ENCODE peak calls at places on chromosomes 11 and 22, in four cellular contexts. One of them, this sample, is unnamed. For H3K4me1, the result is how much of the 10 kb centered on the place peaks cover.

GRCh38 chr11:78192223-78192719 is 3.6 kb downstream of the USP35 start:
- DNase-seq in HepG2: no peak
- DNase-seq in HCT116: no peak
- DNase-seq in K562: peak
- DNase-seq in this sample: no peak

GRCh38 chr11:112656772-112657428 is 304.3 kb upstream of the NCAM1 start:
- DNase-seq in HepG2: no peak
- DNase-seq in HCT116: peak
- DNase-seq in K562: no peak
- DNase-seq in this sample: no peak

GRCh38 chr22:23763579-23764331 is 965 bp downstream of the C22orf15 start:
- DNase-seq in HepG2: no peak
- DNase-seq in HCT116: no peak
- DNase-seq in K562: peak
- DNase-seq in this sample: no peak

GRCh38 chr11:78310500-78310909 is 107.1 kb downstream of the GAB2 start:
- DNase-seq in HepG2: peak
- DNase-seq in HCT116: no peak
- DNase-seq in K562: no peak
- DNase-seq in this sample: no peak

GRCh38 chr11:95985174-95985808 is 61.4 kb upstream of the MTMR2 start:
- DNase-seq in HepG2: no peak
- DNase-seq in HCT116: no peak
- DNase-seq in K562: peak
- DNase-seq in this sample: no peak

GRCh38 chr11:126878892-126879291 is 121.7 kb downstream of the KIRREL3 start:
- DNase-seq in HepG2: no peak
- DNase-seq in HCT116: no peak
- DNase-seq in K562: no peak
- DNase-seq in this sample: no peak

GRCh38 chr11:76656571-76657081 is 13.9 kb downstream of the LRRC32 start:
- DNase-seq in HepG2: no peak
- DNase-seq in HCT116: no peak
- DNase-seq in K562: no peak
- DNase-seq in this sample: no peak

GRCh38 chr11:126159719-126160344 is 51.6 kb downstream of the RPUSD4 start:
- DNase-seq in HepG2: no peak
- DNase-seq in HCT116: no peak
- DNase-seq in K562: peak
- DNase-seq in this sample: no peak

GRCh38 chr11:130214861-130215530 is 55.4 kb downstream of the ST14 start:
- DNase-seq in HepG2: no peak
- DNase-seq in HCT116: no peak
- DNase-seq in K562: no peak
- DNase-seq in this sample: no peak

GRCh38 chr11:16897460-16898061 is 116.7 kb downstream of the PLEKHA7 start:
- DNase-seq in HepG2: no peak
- DNase-seq in HCT116: no peak
- DNase-seq in K562: no peak
- DNase-seq in this sample: no peak

GRCh38 chr11:79371724-79372123 is 69.1 kb downstream of the TENM4 start:
- DNase-seq in HepG2: no peak
- DNase-seq in HCT116: no peak
- DNase-seq in K562: no peak
- DNase-seq in this sample: no peak

GRCh38 chr11:45658292-45658991 is 7.0 kb downstream of the CHST1 start:
- DNase-seq in HepG2: peak
- DNase-seq in HCT116: no peak
- DNase-seq in K562: no peak
- DNase-seq in this sample: no peak

GRCh38 chr11:83827940-83828554 is 541.9 kb upstream of the CCDC90B start:
- DNase-seq in HepG2: peak
- DNase-seq in HCT116: peak
- DNase-seq in K562: peak
- DNase-seq in this sample: peak

GRCh38 chr11:6403539-6403938 is 13.3 kb downstream of the SMPD1 start:
- DNase-seq in HepG2: no peak
- DNase-seq in HCT116: no peak
- DNase-seq in K562: no peak
- DNase-seq in this sample: no peak

GRCh38 chr22:39900306-39901227 is at the start of gene GRAP2:
- DNase-seq in HepG2: no peak
- DNase-seq in HCT116: no peak
- DNase-seq in K562: peak
- DNase-seq in this sample: no peak

GRCh38 chr11:19573666-19574065 is 139.0 kb upstream of the NAV2 start:
- DNase-seq in HepG2: no peak
- DNase-seq in HCT116: no peak
- DNase-seq in K562: no peak
- DNase-seq in this sample: no peak

GRCh38 chr11:109998921-109999320 is 94.3 kb upstream of the ZC3H12C start:
- DNase-seq in HepG2: no peak
- DNase-seq in HCT116: no peak
- DNase-seq in K562: no peak
- DNase-seq in this sample: no peak

GRCh38 chr22:46783721-46784120 is 21.3 kb downstream of the TBC1D22A start:
- DNase-seq in HepG2: no peak
- DNase-seq in HCT116: no peak
- DNase-seq in K562: no peak
- DNase-seq in this sample: no peak

GRCh38 chr11:61023086-61024035 is 51.9 kb downstream of the CD6 start:
- DNase-seq in HepG2: no peak
- DNase-seq in HCT116: no peak
- DNase-seq in K562: no peak
- DNase-seq in this sample: no peak

GRCh38 chr11:43404406-43404805 is 45.7 kb downstream of the TTC17 start:
- DNase-seq in HepG2: no peak
- DNase-seq in HCT116: no peak
- DNase-seq in K562: no peak
- DNase-seq in this sample: no peak

GRCh38 chr11:70667767-70668166 is 269.4 kb downstream of the CTTN start:
- DNase-seq in HepG2: peak
- DNase-seq in HCT116: no peak
- DNase-seq in K562: no peak
- DNase-seq in this sample: no peak

GRCh38 chr11:66100272-66101037 is 30.4 kb downstream of the PACS1 start:
- DNase-seq in HepG2: no peak
- DNase-seq in HCT116: no peak
- DNase-seq in K562: no peak
- DNase-seq in this sample: no peak
- TF ChIP-seq TCF7L2 in HepG2: no peak
- TF ChIP-seq TCF7L2 in HCT116: no peak
- TF ChIP-seq TCF7L2 in K562: no peak
- TF ChIP-seq TCF7L2 in this sample: no peak

DNA sequence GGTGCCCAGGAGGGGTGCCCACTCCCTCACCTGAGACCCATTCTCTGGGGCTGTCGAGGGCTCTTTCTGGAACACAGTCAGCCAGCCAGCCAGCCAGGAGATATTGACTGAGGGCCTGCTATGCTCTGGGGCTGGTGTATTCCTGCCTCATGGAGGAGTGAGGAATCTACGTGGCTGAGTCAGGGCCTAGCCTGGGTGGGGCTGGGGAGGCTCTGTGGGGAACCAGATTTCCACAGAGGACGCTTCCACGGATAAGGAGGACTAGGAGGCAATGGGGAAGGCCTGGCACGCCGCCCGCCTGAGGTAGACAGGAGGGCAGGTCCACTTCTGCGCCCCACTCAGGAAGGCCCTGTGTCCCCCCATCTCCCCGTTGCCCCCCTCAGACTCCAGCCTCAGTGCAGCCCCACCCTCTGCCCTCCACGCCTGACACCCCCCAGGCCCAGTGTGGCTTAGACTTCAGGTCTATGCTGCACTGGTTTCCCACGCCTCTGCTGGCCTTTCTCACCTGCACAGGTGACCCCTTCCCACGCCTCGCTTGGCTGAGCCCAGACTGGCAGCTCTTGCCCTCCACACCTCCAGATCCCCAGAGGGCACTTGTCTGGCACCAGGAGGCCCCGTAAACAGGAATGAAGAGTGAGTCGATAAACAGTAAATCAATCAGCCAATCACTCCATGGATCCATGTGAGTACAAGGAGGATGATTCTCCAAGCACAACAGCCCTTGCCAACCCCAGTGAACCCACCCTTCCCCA is 37.5 kb downstream of the MACROD1 start:
- DNase-seq in HepG2: no peak
- DNase-seq in HCT116: no peak
- DNase-seq in K562: no peak
- DNase-seq in this sample: no peak
- H3K4me1 ChIP-seq in HepG2: under half
- H3K4me1 ChIP-seq in HCT116: under half
- H3K4me1 ChIP-seq in K562: under half
- H3K4me1 ChIP-seq in this sample: under half

DNA sequence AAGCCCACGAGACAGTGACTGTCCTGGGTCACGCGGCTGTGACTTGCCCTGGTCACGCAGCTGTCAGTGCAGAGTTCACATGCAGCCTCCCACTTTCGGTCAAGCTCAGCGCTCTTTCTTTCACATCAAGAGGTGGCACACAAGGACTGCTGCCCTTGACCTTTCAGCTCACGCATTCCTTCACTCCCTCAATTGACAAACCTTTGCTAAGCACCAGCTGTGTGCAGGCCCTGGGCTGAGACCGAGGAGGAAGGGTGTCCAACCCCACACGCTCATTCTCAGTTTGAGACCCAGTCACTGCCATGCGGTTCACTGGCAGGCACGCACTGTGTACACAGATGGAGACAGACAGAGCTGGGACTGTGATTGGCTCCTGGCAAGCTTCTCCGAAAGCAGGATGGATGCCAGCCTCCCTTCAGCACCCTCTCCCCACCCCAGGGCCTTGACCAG is 70.3 kb downstream of the SCUBE1 start:
- DNase-seq in HepG2: no peak
- DNase-seq in HCT116: no peak
- DNase-seq in K562: no peak
- DNase-seq in this sample: no peak
- TF ChIP-seq TCF7L2 in HepG2: no peak
- TF ChIP-seq TCF7L2 in HCT116: no peak
- TF ChIP-seq TCF7L2 in K562: no peak
- TF ChIP-seq TCF7L2 in this sample: no peak

DNA sequence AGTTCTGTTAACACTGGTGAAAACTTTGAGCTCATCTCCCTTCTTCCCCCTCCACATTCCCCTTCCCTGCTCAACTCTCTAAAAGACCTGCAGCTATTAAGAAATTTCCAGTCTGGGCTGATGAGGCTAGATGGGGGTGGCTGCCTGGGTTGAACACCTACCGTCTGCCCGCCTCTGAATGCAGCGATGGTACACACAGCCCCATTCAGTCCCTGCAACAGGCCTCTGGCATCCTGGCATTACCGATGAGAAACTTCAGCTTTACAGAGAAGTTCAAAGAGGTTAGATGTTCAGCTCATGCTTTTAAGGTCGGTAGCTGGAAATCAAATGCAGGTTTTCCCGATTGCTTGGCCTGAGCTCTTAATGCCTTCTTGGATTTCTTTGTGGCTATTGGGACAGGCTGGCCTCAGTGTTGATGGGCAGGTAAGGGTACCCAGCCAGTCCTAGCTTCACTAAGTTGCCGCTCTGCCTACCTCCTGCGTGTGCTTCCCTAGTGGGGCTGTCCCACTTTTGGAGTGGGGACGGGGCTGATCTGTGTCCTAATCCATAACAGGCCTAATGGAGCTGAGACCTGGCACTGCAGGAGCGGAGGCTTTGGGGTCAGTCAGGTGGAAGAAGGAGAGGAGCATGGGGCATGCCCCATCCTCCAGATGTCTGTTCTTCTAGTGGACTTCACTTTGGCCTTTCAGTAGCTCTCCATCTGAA is 49.1 kb downstream of the ZBTB16 start:
- DNase-seq in HepG2: no peak
- DNase-seq in HCT116: no peak
- DNase-seq in K562: no peak
- DNase-seq in this sample: no peak
- H3K4me1 ChIP-seq in HepG2: under half
- H3K4me1 ChIP-seq in HCT116: under half
- H3K4me1 ChIP-seq in K562: under half
- H3K4me1 ChIP-seq in this sample: under half

GRCh38 chr22:43848366-43849171 is 13.7 kb downstream of the SULT4A1 start:
- DNase-seq in HepG2: no peak
- DNase-seq in HCT116: peak
- DNase-seq in K562: no peak
- DNase-seq in this sample: no peak

GRCh38 chr22:43846966-43847365 is 15.3 kb downstream of the SULT4A1 start:
- DNase-seq in HepG2: no peak
- DNase-seq in HCT116: no peak
- DNase-seq in K562: no peak
- DNase-seq in this sample: no peak

GRCh38 chr22:43849731-43850130 is 12.6 kb downstream of the SULT4A1 start:
- DNase-seq in HepG2: no peak
- DNase-seq in HCT116: no peak
- DNase-seq in K562: no peak
- DNase-seq in this sample: no peak

GRCh38 chr22:43845981-43846380 is 16.3 kb downstream of the SULT4A1 start:
- DNase-seq in HepG2: no peak
- DNase-seq in HCT116: no peak
- DNase-seq in K562: no peak
- DNase-seq in this sample: no peak

GRCh38 chr22:43847376-43848289 is 14.7 kb downstream of the SULT4A1 start:
- DNase-seq in HepG2: no peak
- DNase-seq in HCT116: no peak
- DNase-seq in K562: no peak
- DNase-seq in this sample: no peak
- TF ChIP-seq TCF7L2 in HepG2: no peak
- TF ChIP-seq TCF7L2 in HCT116: no peak
- TF ChIP-seq TCF7L2 in K562: no peak
- TF ChIP-seq TCF7L2 in this sample: no peak

GRCh38 chr11:66862559-66863037 is 5.7 kb downstream of the LRFN4 start:
- DNase-seq in HepG2: no peak
- DNase-seq in HCT116: no peak
- DNase-seq in K562: no peak
- DNase-seq in this sample: no peak
- H3K4me1 ChIP-seq in HepG2: under half
- H3K4me1 ChIP-seq in HCT116: under half
- H3K4me1 ChIP-seq in K562: half or more
- H3K4me1 ChIP-seq in this sample: under half

GRCh38 chr11:9574556-9574805 is 1.0 kb downstream of the WEE1 start:
- DNase-seq in HepG2: no peak
- DNase-seq in HCT116: no peak
- DNase-seq in K562: no peak
- DNase-seq in this sample: no peak
- TF ChIP-seq TCF7L2 in HepG2: no peak
- TF ChIP-seq TCF7L2 in HCT116: no peak
- TF ChIP-seq TCF7L2 in K562: no peak
- TF ChIP-seq TCF7L2 in this sample: no peak

DNA sequence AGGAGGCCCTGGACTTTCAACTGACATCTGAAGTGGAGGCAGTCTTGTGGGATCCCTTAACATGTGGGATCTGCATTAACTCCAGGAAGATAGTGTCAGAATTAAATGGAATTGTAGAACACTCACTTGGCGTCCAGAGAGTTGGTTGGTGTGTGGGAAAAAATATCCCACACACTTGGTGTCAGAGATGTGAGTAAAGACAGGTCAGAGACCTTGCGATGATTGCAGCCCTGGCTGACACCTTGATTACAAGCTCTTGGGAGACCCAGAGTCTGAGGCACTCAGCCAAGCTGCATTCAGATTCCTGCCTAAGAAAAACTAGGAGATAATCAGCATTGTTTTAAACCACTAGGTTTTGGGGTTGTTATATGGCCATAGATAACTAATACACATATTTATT is 7.2 kb upstream of the TPCN2 start:
- DNase-seq in HepG2: no peak
- DNase-seq in HCT116: no peak
- DNase-seq in K562: no peak
- DNase-seq in this sample: no peak
- H3K4me1 ChIP-seq in HepG2: under half
- H3K4me1 ChIP-seq in HCT116: under half
- H3K4me1 ChIP-seq in K562: under half
- H3K4me1 ChIP-seq in this sample: under half